ENCODE peak calls at places on chromosomes 1 and 21, in four cellular contexts. E is effector memory CD4-positive, alpha-beta T cell; A is stomach; Q is fibroblast of lung. X is an unnamed sample. For H3K4me1, the result is how much of the 10 kb centered on the place peaks cover.

GRCh38 chr21:25456672-25457071 is 150.6 kb downstream of the MRPL39 start:
- DNase-seq in E (no peak), A (peak), Q (peak), X (no peak)

GRCh38 chr1:3956527-3957170 is 56.6 kb upstream of the C1orf174 start:
- DNase-seq in E (no peak), A (no peak), Q (no peak), X (no peak)

GRCh38 chr1:26584022-26584485 is 54.5 kb downstream of the RPS6KA1 start:
- DNase-seq in E (no peak), A (no peak), Q (no peak), X (no peak)

GRCh38 chr1:166166701-166167394 is at the start of gene FAM78B:
- DNase-seq in E (no peak), A (peak), Q (peak), X (peak)

GRCh38 chr1:12556957-12557935 is 60.8 kb downstream of the DHRS3 start:
- DNase-seq in E (no peak), A (no peak), Q (no peak), X (peak)

GRCh38 chr1:27455166-27455811 is 34.7 kb downstream of the WASF2 start:
- DNase-seq in E (no peak), A (no peak), Q (no peak), X (no peak)

GRCh38 chr1:89873757-89874156 is 52.9 kb downstream of the LRRC8D start:
- DNase-seq in E (no peak), A (no peak), Q (peak), X (no peak)

GRCh38 chr21:38460171-38460742 is 38.0 kb downstream of the ERG start:
- DNase-seq in E (no peak), A (no peak), Q (peak), X (no peak)

GRCh38 chr1:169694304-169694703 is 17.1 kb downstream of the SELL start:
- DNase-seq in E (no peak), A (no peak), Q (no peak), X (no peak)

GRCh38 chr1:2292725-2293450 is 64.8 kb downstream of the SKI start:
- DNase-seq in E (no peak), A (no peak), Q (no peak), X (no peak)

GRCh38 chr1:2295526-2295925 is 67.4 kb downstream of the SKI start:
- DNase-seq in E (no peak), A (no peak), Q (no peak), X (no peak)

GRCh38 chr1:2294661-2295060 is 66.5 kb downstream of the SKI start:
- DNase-seq in E (no peak), A (no peak), Q (no peak), X (no peak)

GRCh38 chr1:2290595-2291510 is 62.7 kb downstream of the SKI start:
- DNase-seq in E (peak), A (peak), Q (peak), X (peak)

DNA sequence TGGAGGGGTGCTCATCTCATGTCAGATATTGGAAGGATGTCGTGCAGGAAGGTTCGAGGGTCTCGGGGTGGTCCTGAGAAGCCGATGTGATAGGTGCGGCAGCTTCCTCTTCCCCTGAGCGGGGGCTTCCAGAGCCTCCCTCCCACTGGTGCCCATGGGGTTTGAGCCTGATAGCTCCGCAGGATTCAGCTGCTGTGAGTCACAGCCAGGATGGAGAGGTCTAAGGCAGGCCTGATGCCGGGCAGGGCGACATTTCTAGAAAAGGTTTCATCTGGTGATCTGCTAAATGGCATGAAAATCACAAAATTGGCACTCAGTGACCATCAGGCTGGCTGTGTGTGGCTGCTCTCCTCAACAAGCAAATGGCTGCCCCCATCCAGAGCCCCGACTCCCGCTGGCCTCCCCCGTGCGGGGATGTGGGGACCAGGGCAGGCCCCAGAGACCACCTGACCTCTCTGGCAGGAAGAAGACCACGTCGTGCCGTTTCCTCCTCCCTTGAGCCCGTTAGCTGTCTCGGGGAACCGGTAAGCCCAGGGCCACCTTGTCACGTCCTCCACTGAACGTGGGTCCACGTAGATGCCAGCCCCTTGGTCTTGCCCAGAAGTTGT is 66.0 kb downstream of the SKI start:
- DNase-seq in E (no peak), A (no peak), Q (no peak), X (no peak)
- H3K4me1 ChIP-seq in E (half or more), A (half or more), Q (under half), X (half or more)

GRCh38 chr1:64880449-64880848 is 85.9 kb downstream of the JAK1 start:
- DNase-seq in E (no peak), A (no peak), Q (no peak), X (no peak)
- H3K27ac ChIP-seq in E (no peak), A (no peak), Q (no peak), X (no peak)

DNA sequence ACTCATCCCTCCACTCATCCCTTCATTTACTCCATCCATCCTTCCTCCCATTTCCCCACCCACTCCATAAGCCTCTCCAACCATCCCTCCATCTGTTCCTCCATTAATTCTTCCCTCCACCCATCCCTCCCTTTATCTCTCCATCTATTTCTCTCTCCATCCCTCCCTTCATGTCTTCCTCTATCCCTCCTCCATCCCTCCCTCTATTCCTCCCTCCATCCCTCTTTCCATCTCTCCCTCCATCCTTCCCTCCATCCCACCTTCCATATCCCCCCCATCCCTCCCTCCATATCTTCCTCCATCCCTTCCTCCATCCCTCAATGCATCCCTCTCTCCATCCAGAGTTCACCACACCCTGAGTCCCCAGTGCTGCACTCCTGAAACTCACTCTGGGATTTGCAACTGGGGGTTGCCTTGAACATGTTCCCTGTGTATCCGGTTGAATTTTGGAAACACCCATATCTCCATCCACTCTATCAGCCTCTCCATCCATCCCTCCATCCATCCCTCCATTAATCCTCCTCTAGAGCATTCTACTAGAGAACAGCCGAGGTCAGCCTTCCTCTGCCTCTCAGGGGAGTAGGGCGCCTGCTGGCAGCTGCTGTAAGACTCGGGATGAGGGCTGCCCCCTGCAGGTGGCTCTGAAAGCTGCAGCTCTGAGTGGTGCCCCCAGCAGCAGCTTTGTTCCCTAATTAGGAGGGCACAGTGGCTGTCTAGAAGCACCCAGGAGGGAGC is 39.4 kb downstream of the ABCG1 start:
- DNase-seq in E (peak), A (peak), Q (peak), X (peak)
- H3K4me1 ChIP-seq in E (under half), A (half or more), Q (under half), X (under half)

DNA sequence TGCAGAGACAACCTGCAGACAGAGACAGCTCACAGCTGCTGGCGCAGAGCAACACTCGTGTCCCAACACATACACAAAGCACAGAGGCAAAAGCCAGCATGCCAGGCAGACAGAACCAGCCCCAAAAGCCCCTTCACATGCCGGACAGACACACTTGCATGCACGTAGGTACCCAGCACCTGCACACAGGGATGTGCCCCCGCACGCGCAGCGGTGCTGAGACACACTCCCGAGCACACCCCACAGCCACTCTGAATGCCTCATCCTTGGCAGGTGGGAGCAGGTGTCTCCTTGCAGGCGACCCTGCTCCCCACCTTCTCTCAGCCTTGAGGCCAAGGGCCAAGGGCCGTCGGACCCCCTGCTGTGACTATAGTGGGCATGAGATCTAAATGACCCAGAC is 41.2 kb upstream of the ZC3H12A start:
- DNase-seq in E (no peak), A (no peak), Q (no peak), X (no peak)
- H3K27ac ChIP-seq in E (no peak), A (no peak), Q (no peak), X (no peak)

DNA sequence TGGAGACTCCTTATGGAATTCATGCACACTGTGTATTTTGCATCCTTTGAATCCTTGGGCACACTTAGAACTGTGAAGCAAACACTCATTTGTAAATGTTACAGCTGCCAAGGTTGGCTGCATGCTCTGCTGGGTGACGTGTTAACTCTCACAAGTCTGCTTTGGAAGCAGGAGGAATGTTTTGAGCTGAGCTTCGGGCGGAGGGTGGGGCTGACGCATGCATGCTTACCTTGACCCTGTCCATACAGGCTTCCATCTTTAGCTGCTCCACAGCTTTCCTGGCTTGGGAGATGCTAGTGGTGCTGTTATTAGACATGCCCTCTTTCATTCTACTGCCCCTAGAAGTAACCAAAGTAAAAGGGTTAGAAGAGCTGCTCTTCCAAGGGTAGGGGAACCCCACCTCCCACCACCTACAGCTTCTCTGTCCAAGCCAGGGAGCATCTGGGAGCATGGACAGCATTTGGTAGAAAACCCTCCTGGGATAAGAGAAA is 66.0 kb downstream of the GNG4 start:
- DNase-seq in E (no peak), A (no peak), Q (no peak), X (peak)
- H3K4me1 ChIP-seq in E (under half), A (under half), Q (under half), X (under half)

DNA sequence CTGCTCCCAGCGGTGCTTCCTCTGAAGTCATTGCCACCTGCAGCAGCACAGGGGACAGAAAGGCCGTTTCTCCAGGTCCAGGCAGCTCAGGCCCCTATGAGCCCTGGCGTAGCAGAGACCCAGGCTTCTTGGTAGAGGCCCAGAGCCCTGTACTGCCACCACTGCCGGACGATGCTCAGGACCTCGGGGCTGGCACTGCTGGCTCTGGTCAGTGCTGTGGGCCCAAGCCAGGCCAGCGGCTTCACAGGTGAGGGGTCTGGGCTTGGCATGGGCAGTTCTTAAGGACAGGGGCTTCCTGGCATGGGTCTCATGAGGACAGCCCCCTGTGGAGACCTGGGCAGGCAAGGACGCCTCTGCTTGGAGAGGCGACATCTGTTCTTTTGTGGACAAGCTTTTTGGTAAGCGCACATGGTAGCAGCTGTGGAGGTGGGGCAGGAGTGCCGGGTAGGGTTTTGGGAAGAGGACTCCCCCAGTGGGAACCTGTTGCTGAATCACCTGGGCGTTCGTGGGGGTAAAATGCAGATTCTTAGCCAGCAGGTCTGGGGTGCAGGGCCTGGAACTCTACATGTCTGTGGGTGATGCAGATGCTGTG is at the start of gene UMODL1:
- DNase-seq in E (no peak), A (no peak), Q (no peak), X (peak)
- H3K27ac ChIP-seq in E (no peak), A (no peak), Q (no peak), X (no peak)

DNA sequence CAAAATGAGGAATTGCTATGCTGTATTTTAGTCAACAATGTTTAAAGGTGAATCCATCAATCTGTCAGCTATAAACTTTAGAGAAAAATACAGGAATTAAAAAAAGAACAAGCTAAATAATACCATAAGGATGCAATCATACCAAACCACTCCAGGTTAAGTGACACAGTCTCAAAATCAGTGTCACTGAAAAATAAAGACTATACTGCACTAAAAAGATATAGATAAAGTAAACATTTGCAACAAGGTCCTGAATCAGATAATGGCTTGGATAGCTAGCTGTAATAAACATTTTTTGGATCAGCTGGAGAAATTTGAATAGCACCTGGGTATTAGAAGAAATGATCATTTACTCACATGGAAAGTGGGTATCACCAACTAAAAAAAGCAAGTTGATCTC is 7.8 kb downstream of the GPBP1L1 start:
- DNase-seq in E (no peak), A (no peak), Q (no peak), X (no peak)
- H3K4me1 ChIP-seq in E (under half), A (half or more), Q (under half), X (half or more)